ENCODE peak calls at places on chromosomes 16 and 17, in six cellular contexts. One of them, this sample, is unnamed.

GRCh38 chr17:76331083-76331482 is 22.6 kb downstream of the PRPSAP1 start:
- DNase-seq in GM23248: no peak
- DNase-seq in NCI-H1417: no peak
- DNase-seq in activated T-cell treated with anti-CD3 and anti-CD28 coated beads for 1 hour: no peak
- DNase-seq in activated CD4-positive, alpha-beta T cell treated with anti-CD3 and anti-CD28 coated beads for 36 hours: no peak
- DNase-seq in stomach: no peak
- DNase-seq in this sample: no peak

GRCh38 chr16:80029381-80029630 is 428.8 kb upstream of the MAF start:
- DNase-seq in GM23248: no peak
- DNase-seq in NCI-H1417: no peak
- DNase-seq in activated T-cell treated with anti-CD3 and anti-CD28 coated beads for 1 hour: no peak
- DNase-seq in activated CD4-positive, alpha-beta T cell treated with anti-CD3 and anti-CD28 coated beads for 36 hours: no peak
- DNase-seq in stomach: no peak
- DNase-seq in this sample: no peak

GRCh38 chr17:49093131-49093530 is 39.4 kb upstream of the B4GALNT2 start:
- DNase-seq in GM23248: no peak
- DNase-seq in NCI-H1417: no peak
- DNase-seq in activated T-cell treated with anti-CD3 and anti-CD28 coated beads for 1 hour: no peak
- DNase-seq in activated CD4-positive, alpha-beta T cell treated with anti-CD3 and anti-CD28 coated beads for 36 hours: no peak
- DNase-seq in stomach: peak
- DNase-seq in this sample: no peak

GRCh38 chr17:10107320-10108165 is 90.9 kb downstream of the GAS7 start:
- DNase-seq in GM23248: no peak
- DNase-seq in NCI-H1417: no peak
- DNase-seq in activated T-cell treated with anti-CD3 and anti-CD28 coated beads for 1 hour: no peak
- DNase-seq in activated CD4-positive, alpha-beta T cell treated with anti-CD3 and anti-CD28 coated beads for 36 hours: no peak
- DNase-seq in stomach: no peak
- DNase-seq in this sample: no peak

GRCh38 chr16:58332997-58333700 is 38.3 kb upstream of the PRSS54 start:
- DNase-seq in GM23248: no peak
- DNase-seq in NCI-H1417: no peak
- DNase-seq in activated T-cell treated with anti-CD3 and anti-CD28 coated beads for 1 hour: no peak
- DNase-seq in activated CD4-positive, alpha-beta T cell treated with anti-CD3 and anti-CD28 coated beads for 36 hours: no peak
- DNase-seq in stomach: no peak
- DNase-seq in this sample: no peak

GRCh38 chr17:8922451-8922850 is 43.1 kb downstream of the PIK3R5 start:
- DNase-seq in GM23248: peak
- DNase-seq in NCI-H1417: no peak
- DNase-seq in activated T-cell treated with anti-CD3 and anti-CD28 coated beads for 1 hour: no peak
- DNase-seq in activated CD4-positive, alpha-beta T cell treated with anti-CD3 and anti-CD28 coated beads for 36 hours: no peak
- DNase-seq in stomach: no peak
- DNase-seq in this sample: no peak

GRCh38 chr16:87657621-87658192 is 55.4 kb downstream of the JPH3 start:
- DNase-seq in GM23248: peak
- DNase-seq in NCI-H1417: no peak
- DNase-seq in activated T-cell treated with anti-CD3 and anti-CD28 coated beads for 1 hour: no peak
- DNase-seq in activated CD4-positive, alpha-beta T cell treated with anti-CD3 and anti-CD28 coated beads for 36 hours: peak
- DNase-seq in stomach: no peak
- DNase-seq in this sample: peak

GRCh38 chr17:17994271-17994670 is 21.6 kb downstream of the DRC3 start:
- DNase-seq in GM23248: peak
- DNase-seq in NCI-H1417: peak
- DNase-seq in activated T-cell treated with anti-CD3 and anti-CD28 coated beads for 1 hour: peak
- DNase-seq in activated CD4-positive, alpha-beta T cell treated with anti-CD3 and anti-CD28 coated beads for 36 hours: peak
- DNase-seq in stomach: peak
- DNase-seq in this sample: peak

GRCh38 chr17:9228408-9229159 is 207.3 kb downstream of the NTN1 start:
- DNase-seq in GM23248: peak
- DNase-seq in NCI-H1417: no peak
- DNase-seq in activated T-cell treated with anti-CD3 and anti-CD28 coated beads for 1 hour: no peak
- DNase-seq in activated CD4-positive, alpha-beta T cell treated with anti-CD3 and anti-CD28 coated beads for 36 hours: peak
- DNase-seq in stomach: no peak
- DNase-seq in this sample: no peak

GRCh38 chr17:81733507-81734404 is 21.7 kb downstream of the SLC25A10 start:
- DNase-seq in GM23248: peak
- DNase-seq in NCI-H1417: peak
- DNase-seq in activated T-cell treated with anti-CD3 and anti-CD28 coated beads for 1 hour: peak
- DNase-seq in activated CD4-positive, alpha-beta T cell treated with anti-CD3 and anti-CD28 coated beads for 36 hours: peak
- DNase-seq in stomach: peak
- DNase-seq in this sample: peak

GRCh38 chr16:684961-685696 is 995 bp upstream of the JMJD8 start:
- DNase-seq in GM23248: no peak
- DNase-seq in NCI-H1417: peak
- DNase-seq in activated T-cell treated with anti-CD3 and anti-CD28 coated beads for 1 hour: no peak
- DNase-seq in activated CD4-positive, alpha-beta T cell treated with anti-CD3 and anti-CD28 coated beads for 36 hours: no peak
- DNase-seq in stomach: no peak
- DNase-seq in this sample: no peak

GRCh38 chr17:17189559-17189958 is 16.6 kb downstream of the PLD6 start:
- DNase-seq in GM23248: no peak
- DNase-seq in NCI-H1417: no peak
- DNase-seq in activated T-cell treated with anti-CD3 and anti-CD28 coated beads for 1 hour: no peak
- DNase-seq in activated CD4-positive, alpha-beta T cell treated with anti-CD3 and anti-CD28 coated beads for 36 hours: no peak
- DNase-seq in stomach: no peak
- DNase-seq in this sample: no peak

GRCh38 chr16:53745753-53746258 is 41.9 kb downstream of the FTO start:
- DNase-seq in GM23248: peak
- DNase-seq in NCI-H1417: no peak
- DNase-seq in activated T-cell treated with anti-CD3 and anti-CD28 coated beads for 1 hour: no peak
- DNase-seq in activated CD4-positive, alpha-beta T cell treated with anti-CD3 and anti-CD28 coated beads for 36 hours: no peak
- DNase-seq in stomach: no peak
- DNase-seq in this sample: peak

GRCh38 chr16:19850131-19850817 is 34.4 kb downstream of the GPRC5B start:
- DNase-seq in GM23248: no peak
- DNase-seq in NCI-H1417: peak
- DNase-seq in activated T-cell treated with anti-CD3 and anti-CD28 coated beads for 1 hour: no peak
- DNase-seq in activated CD4-positive, alpha-beta T cell treated with anti-CD3 and anti-CD28 coated beads for 36 hours: no peak
- DNase-seq in stomach: no peak
- DNase-seq in this sample: no peak

GRCh38 chr17:49851387-49852291 is 3.8 kb upstream of the TAC4 start:
- DNase-seq in GM23248: peak
- DNase-seq in NCI-H1417: peak
- DNase-seq in activated T-cell treated with anti-CD3 and anti-CD28 coated beads for 1 hour: peak
- DNase-seq in activated CD4-positive, alpha-beta T cell treated with anti-CD3 and anti-CD28 coated beads for 36 hours: peak
- DNase-seq in stomach: peak
- DNase-seq in this sample: peak

GRCh38 chr16:78503501-78504110 is 404.2 kb downstream of the WWOX start:
- DNase-seq in GM23248: peak
- DNase-seq in NCI-H1417: peak
- DNase-seq in activated T-cell treated with anti-CD3 and anti-CD28 coated beads for 1 hour: peak
- DNase-seq in activated CD4-positive, alpha-beta T cell treated with anti-CD3 and anti-CD28 coated beads for 36 hours: peak
- DNase-seq in stomach: peak
- DNase-seq in this sample: peak

GRCh38 chr16:70159355-70160348 is 13.9 kb upstream of the CLEC18C start:
- DNase-seq in GM23248: peak
- DNase-seq in NCI-H1417: no peak
- DNase-seq in activated T-cell treated with anti-CD3 and anti-CD28 coated beads for 1 hour: no peak
- DNase-seq in activated CD4-positive, alpha-beta T cell treated with anti-CD3 and anti-CD28 coated beads for 36 hours: no peak
- DNase-seq in stomach: no peak
- DNase-seq in this sample: no peak

GRCh38 chr17:28574536-28574935 is 2.2 kb downstream of the ALDOC start:
- DNase-seq in GM23248: no peak
- DNase-seq in NCI-H1417: no peak
- DNase-seq in activated T-cell treated with anti-CD3 and anti-CD28 coated beads for 1 hour: no peak
- DNase-seq in activated CD4-positive, alpha-beta T cell treated with anti-CD3 and anti-CD28 coated beads for 36 hours: peak
- DNase-seq in stomach: no peak
- DNase-seq in this sample: no peak

GRCh38 chr17:55089955-55090573 is 121.5 kb downstream of the STXBP4 start:
- DNase-seq in GM23248: peak
- DNase-seq in NCI-H1417: peak
- DNase-seq in activated T-cell treated with anti-CD3 and anti-CD28 coated beads for 1 hour: peak
- DNase-seq in activated CD4-positive, alpha-beta T cell treated with anti-CD3 and anti-CD28 coated beads for 36 hours: peak
- DNase-seq in stomach: no peak
- DNase-seq in this sample: no peak

GRCh38 chr16:2163211-2163881 is 7.8 kb downstream of the TRAF7 start:
- DNase-seq in GM23248: no peak
- DNase-seq in NCI-H1417: no peak
- DNase-seq in activated T-cell treated with anti-CD3 and anti-CD28 coated beads for 1 hour: no peak
- DNase-seq in activated CD4-positive, alpha-beta T cell treated with anti-CD3 and anti-CD28 coated beads for 36 hours: no peak
- DNase-seq in stomach: peak
- DNase-seq in this sample: no peak

GRCh38 chr16:71707199-71707598 is 17.3 kb downstream of the PHLPP2 start:
- DNase-seq in GM23248: no peak
- DNase-seq in NCI-H1417: no peak
- DNase-seq in activated T-cell treated with anti-CD3 and anti-CD28 coated beads for 1 hour: no peak
- DNase-seq in activated CD4-positive, alpha-beta T cell treated with anti-CD3 and anti-CD28 coated beads for 36 hours: no peak
- DNase-seq in stomach: no peak
- DNase-seq in this sample: no peak

GRCh38 chr17:5391678-5392077 is 27.8 kb downstream of the NUP88 start:
- DNase-seq in GM23248: no peak
- DNase-seq in NCI-H1417: no peak
- DNase-seq in activated T-cell treated with anti-CD3 and anti-CD28 coated beads for 1 hour: no peak
- DNase-seq in activated CD4-positive, alpha-beta T cell treated with anti-CD3 and anti-CD28 coated beads for 36 hours: no peak
- DNase-seq in stomach: no peak
- DNase-seq in this sample: no peak

This sample was measured in SK-MEL-5.